ENCODE peak calls at places on chromosomes 4 and X, in eight cellular contexts. W, F, J, O, H, G, I and Y are unnamed samples.

GRCh38 chrX:264634-265455 is 16.3 kb upstream of the PLCXD1 start:
- DNase-seq in W (no peak), F (no peak), J (peak), O (no peak), H (no peak), G (no peak), I (no peak), Y (no peak)

GRCh38 chr4:86011117-86011516 is 348.7 kb downstream of the MAPK10 start:
- DNase-seq in W (no peak), F (no peak), J (peak), O (no peak), H (no peak), G (no peak), I (no peak), Y (no peak)

GRCh38 chrX:155993421-155993820 is 4.1 kb upstream of the IL9R start:
- DNase-seq in W (no peak), F (no peak), J (no peak), O (no peak), H (no peak), G (no peak), I (no peak), Y (no peak)

GRCh38 chrX:826448-826847 is 195.9 kb downstream of the SHOX start:
- DNase-seq in W (no peak), F (no peak), J (peak), O (no peak), H (no peak), G (no peak), I (no peak), Y (no peak)

GRCh38 chr4:111512081-111512774 is 633.0 kb upstream of the FAM241A start:
- DNase-seq in W (no peak), F (no peak), J (peak), O (no peak), H (no peak), G (no peak), I (no peak), Y (no peak)

GRCh38 chr4:124262211-124263179 is 450.0 kb downstream of the ANKRD50 start:
- DNase-seq in W (peak), F (peak), J (peak), O (peak), H (no peak), G (peak), I (peak), Y (peak)

GRCh38 chrX:102833136-102833535 is 103.9 kb upstream of the RAB40AL start:
- DNase-seq in W (no peak), F (no peak), J (no peak), O (no peak), H (no peak), G (no peak), I (no peak), Y (no peak)

GRCh38 chrX:14922437-14922836 is 49.2 kb downstream of the MOSPD2 start:
- DNase-seq in W (no peak), F (no peak), J (peak), O (no peak), H (no peak), G (peak), I (no peak), Y (no peak)

GRCh38 chrX:73849054-73849453 is 286.1 kb downstream of the CHIC1 start:
- DNase-seq in W (no peak), F (no peak), J (no peak), O (no peak), H (no peak), G (no peak), I (no peak), Y (peak)

GRCh38 chrX:120653000-120653399 is 23.1 kb upstream of the C1GALT1C1 start:
- DNase-seq in W (no peak), F (no peak), J (peak), O (no peak), H (no peak), G (no peak), I (no peak), Y (peak)

GRCh38 chr4:47642985-47643745 is 158.1 kb downstream of the ATP10D start:
- DNase-seq in W (no peak), F (no peak), J (no peak), O (no peak), H (no peak), G (no peak), I (no peak), Y (peak)

GRCh38 chr4:7206385-7206784 is 14.0 kb downstream of the SORCS2 start:
- DNase-seq in W (no peak), F (no peak), J (peak), O (no peak), H (no peak), G (peak), I (no peak), Y (no peak)

GRCh38 chrX:150565551-150565950 is 2.9 kb upstream of the MTM1 start:
- DNase-seq in W (no peak), F (no peak), J (no peak), O (no peak), H (no peak), G (no peak), I (no peak), Y (no peak)

GRCh38 chrX:18206657-18207056 is 14.0 kb downstream of the BEND2 start:
- DNase-seq in W (no peak), F (no peak), J (no peak), O (no peak), H (no peak), G (no peak), I (no peak), Y (no peak)